ENCODE peak calls at places on chromosomes 6 and 20, in nine cellular contexts. One of them, this sample, is unnamed. For H3K36me3, the result is how much of the 10 kb centered on the place peaks cover.

GRCh38 chr20:21106171-21106694 is at the start of gene LINC00237:
- DNase-seq in NT2/D1: no peak
- DNase-seq in HCT116: no peak
- DNase-seq in right atrium auricular region: no peak
- DNase-seq in mucosa of descending colon: no peak
- DNase-seq in brain microvascular endothelial cell: no peak
- DNase-seq in left lung: no peak
- DNase-seq in suprapubic skin: no peak
- DNase-seq in RWPE2: no peak
- DNase-seq in this sample: no peak

GRCh38 chr6:70633870-70634269 is 33.8 kb upstream of the SMAP1 start:
- DNase-seq in HCT116: no peak
- DNase-seq in RWPE2: no peak
- DNase-seq in left lung: no peak
- DNase-seq in right atrium auricular region: no peak
- DNase-seq in mucosa of descending colon: no peak
- DNase-seq in NT2/D1: no peak
- DNase-seq in brain microvascular endothelial cell: no peak
- DNase-seq in suprapubic skin: no peak
- DNase-seq in this sample: no peak

GRCh38 chr6:93416575-93417420 is 2.6 kb downstream of the EPHA7 start:
- DNase-seq in right atrium auricular region: no peak
- DNase-seq in left lung: no peak
- DNase-seq in NT2/D1: no peak
- DNase-seq in HCT116: no peak
- DNase-seq in RWPE2: no peak
- DNase-seq in suprapubic skin: peak
- DNase-seq in mucosa of descending colon: no peak
- DNase-seq in brain microvascular endothelial cell: no peak
- DNase-seq in this sample: peak

GRCh38 chr6:79040083-79040482 is 38.0 kb downstream of the PHIP start:
- DNase-seq in HCT116: no peak
- DNase-seq in mucosa of descending colon: no peak
- DNase-seq in RWPE2: no peak
- DNase-seq in NT2/D1: no peak
- DNase-seq in brain microvascular endothelial cell: peak
- DNase-seq in left lung: no peak
- DNase-seq in suprapubic skin: no peak
- DNase-seq in right atrium auricular region: no peak
- DNase-seq in this sample: no peak

GRCh38 chr6:144064831-144065668 is 30.3 kb downstream of the SF3B5 start:
- DNase-seq in suprapubic skin: no peak
- DNase-seq in mucosa of descending colon: peak
- DNase-seq in brain microvascular endothelial cell: no peak
- DNase-seq in RWPE2: no peak
- DNase-seq in HCT116: no peak
- DNase-seq in right atrium auricular region: no peak
- DNase-seq in left lung: no peak
- DNase-seq in NT2/D1: no peak
- DNase-seq in this sample: no peak

GRCh38 chr6:51292659-51293058 is 474.0 kb downstream of the TFAP2B start:
- DNase-seq in RWPE2: no peak
- DNase-seq in left lung: no peak
- DNase-seq in right atrium auricular region: no peak
- DNase-seq in brain microvascular endothelial cell: peak
- DNase-seq in suprapubic skin: no peak
- DNase-seq in HCT116: no peak
- DNase-seq in mucosa of descending colon: no peak
- DNase-seq in NT2/D1: no peak
- DNase-seq in this sample: no peak

GRCh38 chr20:22775671-22776139 is 191.3 kb upstream of the FOXA2 start:
- DNase-seq in right atrium auricular region: no peak
- DNase-seq in left lung: no peak
- DNase-seq in HCT116: peak
- DNase-seq in mucosa of descending colon: no peak
- DNase-seq in suprapubic skin: no peak
- DNase-seq in brain microvascular endothelial cell: peak
- DNase-seq in RWPE2: peak
- DNase-seq in NT2/D1: no peak
- DNase-seq in this sample: no peak

GRCh38 chr20:14568701-14569100 is 231.3 kb upstream of the FLRT3 start:
- DNase-seq in NT2/D1: no peak
- DNase-seq in HCT116: no peak
- DNase-seq in mucosa of descending colon: no peak
- DNase-seq in suprapubic skin: no peak
- DNase-seq in right atrium auricular region: no peak
- DNase-seq in brain microvascular endothelial cell: no peak
- DNase-seq in left lung: no peak
- DNase-seq in RWPE2: no peak
- DNase-seq in this sample: no peak

GRCh38 chr6:91149914-91150674 is 563.2 kb upstream of the MAP3K7 start:
- DNase-seq in RWPE2: no peak
- DNase-seq in HCT116: no peak
- DNase-seq in NT2/D1: no peak
- DNase-seq in mucosa of descending colon: no peak
- DNase-seq in suprapubic skin: no peak
- DNase-seq in left lung: no peak
- DNase-seq in right atrium auricular region: no peak
- DNase-seq in brain microvascular endothelial cell: no peak
- DNase-seq in this sample: no peak

GRCh38 chr6:25925808-25926325 is 4.6 kb downstream of the SLC17A2 start:
- DNase-seq in NT2/D1: no peak
- DNase-seq in mucosa of descending colon: no peak
- DNase-seq in brain microvascular endothelial cell: no peak
- DNase-seq in HCT116: no peak
- DNase-seq in suprapubic skin: no peak
- DNase-seq in RWPE2: no peak
- DNase-seq in left lung: no peak
- DNase-seq in right atrium auricular region: no peak
- DNase-seq in this sample: no peak

GRCh38 chr6:18530201-18530600 is 143.1 kb downstream of the RNF144B start:
- DNase-seq in right atrium auricular region: no peak
- DNase-seq in mucosa of descending colon: no peak
- DNase-seq in left lung: no peak
- DNase-seq in HCT116: no peak
- DNase-seq in suprapubic skin: no peak
- DNase-seq in NT2/D1: no peak
- DNase-seq in brain microvascular endothelial cell: no peak
- DNase-seq in RWPE2: no peak
- DNase-seq in this sample: no peak

GRCh38 chr6:160973311-160973710 is 18.3 kb upstream of the MAP3K4 start:
- DNase-seq in NT2/D1: no peak
- DNase-seq in left lung: no peak
- DNase-seq in RWPE2: no peak
- DNase-seq in right atrium auricular region: no peak
- DNase-seq in HCT116: no peak
- DNase-seq in suprapubic skin: no peak
- DNase-seq in mucosa of descending colon: no peak
- DNase-seq in brain microvascular endothelial cell: peak
- DNase-seq in this sample: peak

GRCh38 chr6:94074764-94075163 is 655.4 kb upstream of the EPHA7 start:
- DNase-seq in RWPE2: no peak
- DNase-seq in mucosa of descending colon: no peak
- DNase-seq in HCT116: no peak
- DNase-seq in NT2/D1: no peak
- DNase-seq in left lung: no peak
- DNase-seq in suprapubic skin: no peak
- DNase-seq in right atrium auricular region: no peak
- DNase-seq in brain microvascular endothelial cell: no peak
- DNase-seq in this sample: no peak

GRCh38 chr6:57316581-57317059 is 810 bp upstream of the PRIM2 start:
- DNase-seq in brain microvascular endothelial cell: peak
- DNase-seq in HCT116: peak
- DNase-seq in NT2/D1: peak
- DNase-seq in RWPE2: peak
- DNase-seq in mucosa of descending colon: peak
- DNase-seq in suprapubic skin: peak
- DNase-seq in left lung: peak
- DNase-seq in right atrium auricular region: peak
- DNase-seq in this sample: peak

GRCh38 chr20:39825524-39825923 is 863.4 kb downstream of the DHX35 start:
- DNase-seq in RWPE2: no peak
- DNase-seq in NT2/D1: no peak
- DNase-seq in mucosa of descending colon: no peak
- DNase-seq in HCT116: no peak
- DNase-seq in brain microvascular endothelial cell: no peak
- DNase-seq in right atrium auricular region: no peak
- DNase-seq in left lung: no peak
- DNase-seq in suprapubic skin: no peak
- DNase-seq in this sample: no peak

GRCh38 chr6:119493980-119494379 is 144.4 kb upstream of the MAN1A1 start:
- DNase-seq in left lung: no peak
- DNase-seq in RWPE2: no peak
- DNase-seq in NT2/D1: no peak
- DNase-seq in right atrium auricular region: no peak
- DNase-seq in brain microvascular endothelial cell: no peak
- DNase-seq in HCT116: no peak
- DNase-seq in suprapubic skin: no peak
- DNase-seq in mucosa of descending colon: no peak
- DNase-seq in this sample: no peak

GRCh38 chr20:17898548-17898994 is 70.0 kb downstream of the SNX5 start:
- DNase-seq in suprapubic skin: peak
- DNase-seq in RWPE2: no peak
- DNase-seq in brain microvascular endothelial cell: peak
- DNase-seq in NT2/D1: peak
- DNase-seq in right atrium auricular region: peak
- DNase-seq in HCT116: peak
- DNase-seq in left lung: peak
- DNase-seq in mucosa of descending colon: peak
- DNase-seq in this sample: peak

GRCh38 chr6:22600059-22600458 is 30.7 kb downstream of the HDGFL1 start:
- DNase-seq in RWPE2: no peak
- DNase-seq in brain microvascular endothelial cell: peak
- DNase-seq in left lung: no peak
- DNase-seq in NT2/D1: no peak
- DNase-seq in right atrium auricular region: no peak
- DNase-seq in HCT116: no peak
- DNase-seq in suprapubic skin: no peak
- DNase-seq in mucosa of descending colon: no peak
- DNase-seq in this sample: no peak

GRCh38 chr6:163777379-163777686 is 362.8 kb downstream of the QKI start:
- DNase-seq in suprapubic skin: no peak
- DNase-seq in left lung: no peak
- DNase-seq in RWPE2: no peak
- DNase-seq in NT2/D1: no peak
- DNase-seq in mucosa of descending colon: no peak
- DNase-seq in brain microvascular endothelial cell: no peak
- DNase-seq in HCT116: no peak
- DNase-seq in right atrium auricular region: no peak
- DNase-seq in this sample: no peak

GRCh38 chr20:58855506-58856314 is 3.2 kb downstream of the GNAS start:
- DNase-seq in suprapubic skin: no peak
- DNase-seq in left lung: no peak
- DNase-seq in HCT116: no peak
- DNase-seq in right atrium auricular region: no peak
- DNase-seq in brain microvascular endothelial cell: no peak
- DNase-seq in RWPE2: no peak
- DNase-seq in mucosa of descending colon: no peak
- DNase-seq in NT2/D1: no peak
- DNase-seq in this sample: no peak
- H3K4me3 ChIP-seq in suprapubic skin: peak
- H3K4me3 ChIP-seq in left lung: no peak
- H3K4me3 ChIP-seq in HCT116: no peak
- H3K4me3 ChIP-seq in right atrium auricular region: peak
- H3K4me3 ChIP-seq in brain microvascular endothelial cell: no peak
- H3K4me3 ChIP-seq in RWPE2: peak
- H3K4me3 ChIP-seq in mucosa of descending colon: no peak
- H3K4me3 ChIP-seq in NT2/D1: peak
- H3K4me3 ChIP-seq in this sample: peak

GRCh38 chr20:62160876-62161275 is 17.3 kb downstream of the SS18L1 start:
- DNase-seq in NT2/D1: no peak
- DNase-seq in suprapubic skin: no peak
- DNase-seq in brain microvascular endothelial cell: no peak
- DNase-seq in right atrium auricular region: no peak
- DNase-seq in mucosa of descending colon: no peak
- DNase-seq in left lung: no peak
- DNase-seq in RWPE2: peak
- DNase-seq in HCT116: no peak
- DNase-seq in this sample: no peak
- H3K36me3 ChIP-seq in NT2/D1: half or more
- H3K36me3 ChIP-seq in suprapubic skin: half or more
- H3K36me3 ChIP-seq in brain microvascular endothelial cell: under half
- H3K36me3 ChIP-seq in right atrium auricular region: under half
- H3K36me3 ChIP-seq in mucosa of descending colon: under half
- H3K36me3 ChIP-seq in left lung: under half
- H3K36me3 ChIP-seq in RWPE2: under half
- H3K36me3 ChIP-seq in HCT116: under half
- H3K36me3 ChIP-seq in this sample: half or more

GRCh38 chr20:675453-676314 is at the start of gene SCRT2:
- DNase-seq in brain microvascular endothelial cell: peak
- DNase-seq in HCT116: no peak
- DNase-seq in RWPE2: no peak
- DNase-seq in mucosa of descending colon: peak
- DNase-seq in NT2/D1: no peak
- DNase-seq in suprapubic skin: no peak
- DNase-seq in left lung: peak
- DNase-seq in right atrium auricular region: peak
- DNase-seq in this sample: peak
- H3K4me3 ChIP-seq in brain microvascular endothelial cell: no peak
- H3K4me3 ChIP-seq in HCT116: no peak
- H3K4me3 ChIP-seq in RWPE2: no peak
- H3K4me3 ChIP-seq in mucosa of descending colon: no peak
- H3K4me3 ChIP-seq in NT2/D1: peak
- H3K4me3 ChIP-seq in suprapubic skin: peak
- H3K4me3 ChIP-seq in left lung: no peak
- H3K4me3 ChIP-seq in right atrium auricular region: peak
- H3K4me3 ChIP-seq in this sample: peak

GRCh38 chr6:167400482-167401138 is 75.7 kb downstream of the TTLL2 start:
- DNase-seq in NT2/D1: no peak
- DNase-seq in left lung: no peak
- DNase-seq in mucosa of descending colon: no peak
- DNase-seq in RWPE2: no peak
- DNase-seq in HCT116: no peak
- DNase-seq in suprapubic skin: no peak
- DNase-seq in right atrium auricular region: no peak
- DNase-seq in brain microvascular endothelial cell: no peak
- DNase-seq in this sample: no peak

GRCh38 chr6:167399599-167399998 is 74.7 kb downstream of the TTLL2 start:
- DNase-seq in right atrium auricular region: no peak
- DNase-seq in RWPE2: no peak
- DNase-seq in HCT116: no peak
- DNase-seq in suprapubic skin: no peak
- DNase-seq in brain microvascular endothelial cell: no peak
- DNase-seq in NT2/D1: no peak
- DNase-seq in mucosa of descending colon: no peak
- DNase-seq in left lung: no peak
- DNase-seq in this sample: no peak

GRCh38 chr6:167402195-167402686 is 77.4 kb downstream of the TTLL2 start:
- DNase-seq in HCT116: no peak
- DNase-seq in brain microvascular endothelial cell: no peak
- DNase-seq in RWPE2: no peak
- DNase-seq in right atrium auricular region: no peak
- DNase-seq in suprapubic skin: no peak
- DNase-seq in NT2/D1: no peak
- DNase-seq in mucosa of descending colon: no peak
- DNase-seq in left lung: no peak
- DNase-seq in this sample: no peak

GRCh38 chr6:167403427-167403826 is 78.5 kb downstream of the TTLL2 start:
- DNase-seq in mucosa of descending colon: no peak
- DNase-seq in left lung: no peak
- DNase-seq in RWPE2: no peak
- DNase-seq in brain microvascular endothelial cell: no peak
- DNase-seq in NT2/D1: no peak
- DNase-seq in right atrium auricular region: no peak
- DNase-seq in HCT116: no peak
- DNase-seq in suprapubic skin: no peak
- DNase-seq in this sample: no peak

GRCh38 chr6:167401525-167402194 is 76.8 kb downstream of the TTLL2 start:
- DNase-seq in mucosa of descending colon: peak
- DNase-seq in right atrium auricular region: no peak
- DNase-seq in NT2/D1: no peak
- DNase-seq in RWPE2: no peak
- DNase-seq in HCT116: no peak
- DNase-seq in suprapubic skin: no peak
- DNase-seq in brain microvascular endothelial cell: no peak
- DNase-seq in left lung: peak
- DNase-seq in this sample: no peak
- H3K36me3 ChIP-seq in mucosa of descending colon: under half
- H3K36me3 ChIP-seq in right atrium auricular region: under half
- H3K36me3 ChIP-seq in NT2/D1: under half
- H3K36me3 ChIP-seq in RWPE2: under half
- H3K36me3 ChIP-seq in HCT116: under half
- H3K36me3 ChIP-seq in suprapubic skin: under half
- H3K36me3 ChIP-seq in brain microvascular endothelial cell: under half
- H3K36me3 ChIP-seq in left lung: under half
- H3K36me3 ChIP-seq in this sample: under half

This sample was measured in left ventricle myocardium inferior.